ENCODE peak calls at places on chromosome 4, in ten cellular contexts. N, S, B, X, Z, O, Q, I, M and F are unnamed samples.

GRCh38 chr4:158823461-158823873 is 54.6 kb downstream of the FNIP2 start:
- DNase-seq in I (no peak), B (no peak), Q (no peak), X (peak), Z (no peak), M (no peak), S (no peak), O (no peak), N (no peak), F (no peak)

GRCh38 chr4:182338059-182338458 is 94.9 kb downstream of the TENM3 start:
- DNase-seq in N (no peak), M (no peak), Q (no peak), I (no peak), X (no peak), B (no peak), O (no peak), S (no peak), Z (no peak), F (no peak)

GRCh38 chr4:52935317-52935716 is 73.2 kb downstream of the RASL11B start:
- DNase-seq in Z (no peak), X (no peak), I (no peak), N (no peak), B (no peak), M (no peak), Q (no peak), O (no peak), S (no peak), F (no peak)

GRCh38 chr4:128601992-128602695 is 207.4 kb upstream of the JADE1 start:
- DNase-seq in M (no peak), Q (no peak), N (no peak), I (no peak), X (peak), B (no peak), S (no peak), Z (peak), O (no peak), F (no peak)

GRCh38 chr4:5381981-5382441 is 326.3 kb downstream of the EVC2 start:
- DNase-seq in X (peak), Q (no peak), N (no peak), M (no peak), S (no peak), B (no peak), O (no peak), Z (no peak), I (no peak), F (no peak)

GRCh38 chr4:182276214-182277109 is 33.3 kb downstream of the TENM3 start:
- DNase-seq in O (no peak), Q (no peak), N (no peak), M (no peak), S (no peak), B (no peak), I (no peak), Z (no peak), X (no peak), F (no peak)

GRCh38 chr4:2394544-2394943 is 23.9 kb downstream of the ZFYVE28 start:
- DNase-seq in B (no peak), N (no peak), X (no peak), Z (no peak), O (no peak), S (no peak), Q (no peak), M (no peak), I (no peak), F (no peak)

GRCh38 chr4:7426525-7427171 is 8.1 kb downstream of the PSAPL1 start:
- DNase-seq in M (no peak), B (no peak), N (no peak), Q (no peak), Z (peak), X (no peak), I (peak), O (peak), S (no peak), F (no peak)

GRCh38 chr4:38162240-38162784 is 202.1 kb downstream of the PTTG2 start:
- DNase-seq in Q (no peak), B (no peak), M (no peak), X (peak), S (no peak), Z (no peak), I (no peak), O (no peak), N (no peak), F (no peak)

GRCh38 chr4:74039065-74039763 is 725 bp upstream of the CXCL3 start:
- DNase-seq in Q (no peak), O (no peak), Z (no peak), M (peak), I (no peak), S (no peak), N (no peak), B (no peak), X (peak), F (no peak)

GRCh38 chr4:170743633-170744032 is 653.9 kb upstream of the AADAT start:
- DNase-seq in M (no peak), S (no peak), X (no peak), B (no peak), Q (no peak), I (no peak), O (no peak), N (no peak), Z (no peak), F (no peak)

GRCh38 chr4:123804171-123804721 is 407.7 kb downstream of the SPRY1 start:
- DNase-seq in I (no peak), S (no peak), X (no peak), N (no peak), Z (no peak), Q (no peak), O (no peak), M (no peak), B (no peak), F (no peak)

GRCh38 chr4:100289530-100289888 is 99.2 kb upstream of the DDIT4L start:
- DNase-seq in Q (no peak), I (no peak), M (no peak), X (no peak), Z (no peak), S (no peak), B (no peak), O (no peak), N (no peak), F (no peak)

GRCh38 chr4:83582289-83582756 is 46.4 kb downstream of the GPAT3 start:
- DNase-seq in O (no peak), S (no peak), B (no peak), X (peak), M (peak), Z (no peak), N (no peak), Q (no peak), I (no peak), F (no peak)

GRCh38 chr4:113686950-113687718 is 74.4 kb downstream of the CAMK2D start:
- DNase-seq in O (no peak), Q (no peak), Z (no peak), B (no peak), X (peak), S (no peak), M (no peak), N (no peak), I (no peak), F (no peak)

GRCh38 chr4:113759696-113760093 is 1.8 kb downstream of the CAMK2D start:
- DNase-seq in N (no peak), Z (no peak), M (no peak), Q (no peak), B (no peak), I (no peak), X (peak), S (no peak), O (no peak), F (no peak)

DNA sequence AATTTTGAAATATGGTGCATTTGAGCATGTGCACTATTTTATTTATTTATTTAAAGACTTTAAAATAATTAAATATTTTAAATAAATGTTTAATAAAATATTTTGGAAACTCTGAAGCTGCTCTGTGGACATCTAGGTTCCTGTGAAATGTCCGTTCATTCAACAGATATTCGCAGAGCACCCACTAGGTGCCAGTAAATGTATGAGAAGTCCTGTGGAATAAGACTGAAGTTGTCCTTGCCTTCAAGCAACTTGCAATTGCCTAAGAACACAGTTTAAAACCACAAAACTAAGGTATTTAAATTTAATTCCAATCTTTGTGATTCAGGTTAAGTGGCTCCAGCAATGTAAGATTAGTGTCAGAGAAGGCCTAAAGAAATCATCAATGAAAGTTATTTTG is 306.7 kb downstream of the GBA3 start:
- DNase-seq in I (no peak), Q (no peak), S (no peak), X (peak), M (no peak), B (no peak), O (no peak), N (no peak), Z (no peak), F (no peak)
- TF ChIP-seq CTCF in I (no peak), Q (no peak), S (no peak), X (no peak), M (no peak), B (peak), O (no peak), N (no peak), Z (no peak), F (no peak)

DNA sequence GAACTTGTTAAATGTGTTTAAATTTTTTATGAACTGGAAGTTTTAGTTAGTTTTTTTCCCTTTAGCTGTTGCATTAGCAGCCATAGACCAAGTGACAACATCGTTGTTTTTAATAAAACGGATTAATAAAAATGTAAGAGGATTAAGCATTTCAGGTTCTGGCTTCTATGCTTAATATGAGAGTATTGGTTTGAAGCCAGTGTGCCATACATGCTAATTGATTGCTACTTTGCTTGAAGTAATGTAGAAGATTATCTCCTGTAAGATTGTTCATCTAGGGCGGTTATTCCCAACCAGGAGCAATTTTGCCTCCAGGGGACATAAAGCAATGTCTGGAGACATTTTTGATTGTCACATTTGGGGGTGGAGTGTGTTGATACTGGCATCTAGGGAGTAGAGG is 54.3 kb downstream of the TLL1 start:
- DNase-seq in B (no peak), M (no peak), I (no peak), Q (no peak), Z (no peak), O (no peak), X (no peak), S (no peak), N (no peak), F (no peak)
- TF ChIP-seq CTCF in B (no peak), M (no peak), I (no peak), Q (no peak), Z (no peak), O (no peak), X (no peak), S (no peak), N (no peak), F (no peak)

DNA sequence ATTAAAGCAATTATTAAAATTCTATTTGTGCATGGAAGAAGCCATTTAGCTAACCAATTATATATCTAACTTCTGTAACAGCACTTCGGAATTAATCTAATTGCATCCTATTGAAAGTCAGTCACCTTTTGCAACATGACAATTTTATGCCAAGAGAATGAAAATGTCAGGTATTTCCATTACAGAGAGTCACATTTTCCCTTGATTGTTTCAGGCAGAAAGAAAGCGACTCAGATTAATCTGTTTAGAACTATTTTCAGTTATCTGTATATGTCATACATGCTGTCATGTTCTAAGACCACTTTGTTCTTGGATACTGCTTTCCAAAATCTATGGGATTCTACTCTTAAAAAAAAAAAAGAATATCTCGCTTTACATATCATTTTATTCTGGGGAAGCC is 31.5 kb downstream of the GALNT7 start:
- DNase-seq in I (no peak), Q (no peak), O (no peak), S (no peak), X (no peak), B (no peak), Z (no peak), M (no peak), N (no peak), F (no peak)
- TF ChIP-seq CTCF in I (no peak), Q (no peak), O (no peak), S (no peak), X (no peak), B (no peak), Z (no peak), M (no peak), N (no peak), F (no peak)

DNA sequence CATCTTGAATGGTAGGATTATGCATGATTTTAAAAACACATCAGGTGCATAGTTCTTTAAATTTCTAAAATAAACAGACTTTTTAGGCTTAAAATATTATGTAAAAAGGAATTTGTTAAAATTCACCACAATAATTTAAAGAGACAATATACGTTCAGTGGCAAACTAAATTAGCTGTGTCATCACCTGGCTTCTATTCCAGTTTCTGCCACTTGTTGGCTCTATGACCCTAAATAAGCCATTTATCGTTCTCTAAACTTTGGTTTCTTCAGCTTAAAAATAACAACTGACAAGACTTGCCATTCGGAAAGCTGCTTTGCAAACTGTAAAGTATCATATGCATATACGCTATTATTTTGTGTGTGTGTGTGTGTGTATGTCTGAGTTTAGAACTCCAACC is 141.3 kb downstream of the MGST2 start:
- DNase-seq in N (no peak), I (no peak), X (no peak), S (no peak), M (no peak), O (no peak), Q (no peak), Z (no peak), B (no peak), F (no peak)
- TF ChIP-seq CTCF in N (no peak), I (no peak), X (no peak), S (no peak), M (no peak), O (no peak), Q (no peak), Z (no peak), B (no peak), F (no peak)

GRCh38 chr4:10403633-10404445 is 53.4 kb downstream of the ZNF518B start:
- DNase-seq in Q (peak), I (no peak), S (no peak), M (peak), Z (no peak), N (peak), O (no peak), X (peak), B (no peak), F (no peak)
- TF ChIP-seq CTCF in Q (peak), I (no peak), S (peak), M (peak), Z (peak), N (peak), O (peak), X (peak), B (no peak), F (peak)

DNA sequence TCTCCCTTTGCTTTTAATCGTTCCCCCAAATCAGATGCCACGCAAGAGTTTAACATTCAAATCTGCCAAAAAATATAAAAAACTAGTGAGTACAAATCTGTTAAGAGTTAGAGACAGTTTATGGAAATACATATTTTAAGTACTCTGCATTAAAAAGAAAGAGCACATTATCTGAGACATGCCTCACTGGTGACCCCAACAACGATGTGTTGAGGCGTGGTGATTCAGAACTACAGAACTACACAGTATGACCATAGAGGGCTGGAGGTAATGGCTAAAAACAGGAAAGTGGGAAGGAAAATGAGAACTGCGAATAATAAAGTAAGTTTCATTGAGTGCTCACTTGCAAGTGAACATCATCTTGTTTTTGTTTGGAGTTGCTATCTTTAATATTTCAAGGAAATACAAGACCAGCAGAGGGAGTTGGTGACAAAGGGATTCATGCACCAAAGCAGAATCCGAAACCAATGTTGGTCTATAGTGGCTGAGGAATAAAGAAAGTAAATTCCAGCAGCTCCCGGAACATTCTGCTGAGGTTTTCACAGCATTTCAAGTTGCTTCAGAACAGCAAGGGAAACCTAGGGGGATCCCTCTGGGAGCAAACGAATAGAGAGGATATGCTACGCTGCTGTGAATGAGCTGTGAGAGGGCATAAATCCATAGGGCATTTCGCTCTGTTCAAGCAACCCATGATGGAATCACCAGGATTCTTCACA is 92.2 kb downstream of the DCHS2 start:
- DNase-seq in S (no peak), N (no peak), Q (no peak), M (no peak), I (no peak), B (no peak), X (peak), O (no peak), Z (no peak), F (no peak)
- TF ChIP-seq CTCF in S (peak), N (peak), Q (no peak), M (peak), I (no peak), B (peak), X (peak), O (peak), Z (peak), F (peak)

DNA sequence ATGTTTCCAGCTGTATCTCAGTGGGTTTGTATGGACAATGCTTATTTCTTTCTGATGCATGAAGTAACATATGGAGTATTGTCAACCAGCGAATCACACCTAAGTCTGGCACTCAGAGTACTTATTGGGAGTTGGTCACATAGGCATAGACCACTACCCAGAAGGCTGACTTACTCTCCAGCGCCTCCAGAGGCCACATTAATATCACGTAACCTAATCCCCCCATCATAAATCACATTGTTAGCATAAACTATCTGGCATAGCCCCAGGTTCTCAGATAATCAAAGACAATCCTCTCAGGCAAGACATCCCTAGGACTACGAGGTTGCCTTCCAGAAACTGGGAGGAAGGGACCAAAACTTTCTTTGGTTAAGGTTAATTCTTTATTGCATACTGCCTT is 560.5 kb upstream of the PABPC4L start:
- DNase-seq in S (no peak), Z (no peak), O (no peak), X (no peak), B (no peak), M (no peak), I (no peak), Q (no peak), N (no peak), F (no peak)
- TF ChIP-seq CTCF in S (no peak), Z (no peak), O (peak), X (no peak), B (no peak), M (no peak), I (no peak), Q (peak), N (peak), F (no peak)

DNA sequence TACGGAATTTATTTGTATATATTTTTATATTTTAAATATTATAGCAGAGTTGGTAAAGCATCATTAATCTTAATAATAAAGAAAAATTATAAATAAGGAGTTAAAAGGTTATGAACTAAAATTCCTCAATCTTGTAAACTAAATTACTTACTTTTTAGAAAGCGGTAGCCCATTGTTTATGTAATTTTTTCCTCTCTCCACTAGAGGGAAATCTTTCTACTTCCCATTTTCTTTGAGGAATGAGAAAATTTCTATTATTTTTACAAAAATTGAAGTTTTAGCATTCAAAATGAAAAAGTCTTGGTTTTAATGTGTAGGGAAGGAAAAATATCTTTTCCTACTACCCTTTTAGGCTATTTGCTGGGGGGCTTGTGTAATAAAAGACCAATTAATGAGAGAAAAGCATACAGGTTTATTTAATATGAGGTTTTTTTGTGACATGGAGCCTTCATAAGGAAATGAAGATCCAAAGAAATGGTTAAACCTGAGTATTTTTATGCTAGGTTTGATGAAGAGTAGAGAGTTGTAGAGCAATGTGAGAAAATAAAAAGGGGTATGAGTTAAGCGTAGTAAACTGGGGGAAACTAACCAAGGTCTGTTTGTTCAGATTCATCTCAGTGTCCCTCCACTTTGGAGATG is 68.7 kb upstream of the ADAD1 start:
- DNase-seq in N (no peak), M (no peak), B (no peak), Q (no peak), X (peak), Z (no peak), S (no peak), O (no peak), I (no peak), F (no peak)
- TF ChIP-seq CTCF in N (peak), M (no peak), B (peak), Q (peak), X (no peak), Z (peak), S (peak), O (peak), I (no peak), F (peak)